ENCODE peak calls at places on chromosomes 5 and 9, in five cellular contexts. A is CD4-positive, alpha-beta T cell; X is left ventricle myocardium inferior; N is breast epithelium; S is IMR-90. U is an unnamed sample.

GRCh38 chr5:149913449-149914419 is 30.9 kb downstream of the PDE6A start:
- DNase-seq in X (no peak), N (no peak), A (no peak), S (no peak), U (no peak)

GRCh38 chr9:613771-614347 is 227.6 kb upstream of the DMRT1 start:
- DNase-seq in A (peak), S (peak), N (peak), X (peak), U (peak)

GRCh38 chr5:171984748-171985419 is 21.6 kb downstream of the FBXW11 start:
- DNase-seq in A (no peak), X (no peak), S (peak), N (no peak), U (no peak)

GRCh38 chr9:91741529-91741928 is 208.5 kb downstream of the ROR2 start:
- DNase-seq in A (no peak), X (no peak), S (peak), N (no peak), U (no peak)

GRCh38 chr9:134040176-134040565 is 14.9 kb downstream of the BRD3OS start:
- DNase-seq in X (no peak), N (no peak), S (no peak), A (no peak), U (no peak)

GRCh38 chr5:152237531-152237930 is 167.5 kb downstream of the NMUR2 start:
- DNase-seq in A (no peak), N (no peak), X (no peak), S (no peak), U (no peak)

GRCh38 chr9:83701769-83702168 is 6.0 kb downstream of the UBQLN1 start:
- DNase-seq in N (no peak), X (no peak), A (no peak), S (peak), U (no peak)

GRCh38 chr5:65831276-65831675 is 95.1 kb upstream of the ERBIN start:
- DNase-seq in S (no peak), N (no peak), A (no peak), X (no peak), U (no peak)

GRCh38 chr9:114035845-114036785 is 42.0 kb downstream of the AMBP start:
- DNase-seq in X (no peak), N (peak), S (no peak), A (no peak), U (no peak)

GRCh38 chr5:59034498-59035186 is 451.8 kb downstream of the RAB3C start:
- DNase-seq in S (peak), A (no peak), X (no peak), N (no peak), U (no peak)

GRCh38 chr9:99621040-99621439 is 200.6 kb upstream of the NR4A3 start:
- DNase-seq in X (no peak), S (no peak), A (no peak), N (no peak), U (no peak)

GRCh38 chr9:36831381-36832231 is 202.5 kb downstream of the PAX5 start:
- DNase-seq in N (no peak), S (no peak), A (no peak), X (no peak), U (no peak)

GRCh38 chr9:126062158-126062929 is 264.3 kb upstream of the MVB12B start:
- DNase-seq in S (no peak), N (no peak), X (no peak), A (no peak), U (no peak)

GRCh38 chr5:108786806-108787483 is 39.2 kb downstream of the FER start:
- DNase-seq in N (no peak), X (no peak), A (no peak), S (no peak), U (no peak)

GRCh38 chr5:91329273-91329672 is 53.8 kb downstream of the ARRDC3 start:
- DNase-seq in N (no peak), S (no peak), X (no peak), A (no peak), U (no peak)

GRCh38 chr5:134738963-134739661 is 764 bp downstream of the CAMLG start:
- DNase-seq in X (no peak), S (peak), A (peak), N (peak), U (no peak)

GRCh38 chr5:156094001-156094400 is 233.0 kb upstream of the SGCD start:
- DNase-seq in X (no peak), N (no peak), A (no peak), S (peak), U (peak)

GRCh38 chr9:124079176-124079925 is 67.8 kb downstream of the LHX2 start:
- DNase-seq in A (no peak), X (no peak), N (peak), S (peak), U (no peak)

GRCh38 chr5:3827624-3828023 is 232.0 kb downstream of the IRX1 start:
- DNase-seq in S (no peak), N (no peak), A (no peak), X (no peak), U (no peak)

GRCh38 chr9:18071651-18072060 is 402.3 kb upstream of the ADAMTSL1 start:
- DNase-seq in S (peak), N (no peak), X (no peak), A (no peak), U (no peak)

GRCh38 chr5:1799110-1799601 is 481 bp downstream of the MRPL36 start:
- DNase-seq in S (peak), X (no peak), N (no peak), A (peak), U (no peak)

GRCh38 chr9:134356496-134357470 is 30.5 kb downstream of the RXRA start:
- DNase-seq in S (no peak), A (no peak), X (no peak), N (peak), U (no peak)

GRCh38 chr9:121826711-121827110 is 175.3 kb downstream of the DAB2IP start:
- DNase-seq in A (no peak), N (no peak), X (no peak), S (no peak), U (no peak)

GRCh38 chr5:72472031-72472430 is 35.2 kb downstream of the ZNF366 start:
- DNase-seq in X (no peak), S (no peak), A (no peak), N (no peak), U (no peak)

GRCh38 chr5:124885490-124885889 is 139.1 kb upstream of the ZNF608 start:
- DNase-seq in N (no peak), X (no peak), S (no peak), A (no peak), U (no peak)

GRCh38 chr5:32254987-32255900 is 57.5 kb downstream of the MTMR12 start:
- DNase-seq in N (no peak), X (no peak), A (no peak), S (peak), U (no peak)

GRCh38 chr5:180598316-180598701 is 7.0 kb upstream of the SCGB3A1 start:
- DNase-seq in A (no peak), S (no peak), N (no peak), X (no peak), U (no peak)

GRCh38 chr9:134304712-134305111 is 21.5 kb upstream of the RXRA start:
- DNase-seq in X (no peak), S (no peak), N (no peak), A (no peak), U (no peak)

GRCh38 chr9:28007097-28007817 is 434.0 kb upstream of the C9orf72 start:
- DNase-seq in A (no peak), N (no peak), X (no peak), S (no peak), U (no peak)

GRCh38 chr9:85045271-85045670 is 375.7 kb downstream of the NTRK2 start:
- DNase-seq in S (no peak), A (no peak), X (no peak), N (no peak), U (no peak)

GRCh38 chr9:98146101-98146991 is 27.3 kb upstream of the TRIM14 start:
- DNase-seq in N (peak), S (peak), X (peak), A (no peak), U (no peak)

GRCh38 chr9:7298123-7298522 is 501.5 kb downstream of the DMAC1 start:
- DNase-seq in A (no peak), S (no peak), X (no peak), N (no peak), U (no peak)

DNA sequence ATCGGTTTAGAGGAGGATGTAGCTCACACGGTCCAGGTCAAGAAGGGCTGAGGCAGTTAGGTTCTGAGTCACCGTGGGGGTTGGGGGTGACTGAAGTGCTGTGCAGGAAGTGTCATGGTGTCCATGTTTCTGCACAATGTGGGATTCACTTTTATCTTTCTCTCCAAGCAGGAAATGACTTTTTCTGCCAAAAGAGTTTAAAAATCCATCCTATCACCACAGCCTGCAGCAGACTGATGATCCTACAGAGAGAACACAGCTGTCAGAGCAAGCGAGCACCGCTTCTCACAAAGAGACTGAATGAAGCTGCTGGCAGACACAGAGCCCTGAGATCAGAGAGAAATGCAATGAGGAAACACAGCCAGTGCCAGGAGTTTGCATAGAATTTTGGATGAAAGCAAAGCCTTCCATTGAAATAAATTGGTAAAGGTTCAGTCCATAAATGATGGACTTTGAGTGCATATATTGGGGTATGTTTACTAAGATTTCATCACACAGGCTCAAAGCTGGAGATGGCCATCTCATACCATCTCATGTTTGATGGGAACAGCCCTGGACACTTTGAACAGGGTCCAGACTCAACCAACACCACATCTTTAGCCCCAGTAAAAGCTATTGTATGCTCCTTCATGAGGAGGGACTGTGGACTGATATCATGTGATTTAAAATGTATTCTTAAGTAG is 213.9 kb upstream of the FBXL7 start:
- DNase-seq in X (peak), S (peak), N (no peak), A (no peak), U (no peak)
- H3K27ac ChIP-seq in X (peak), S (no peak), N (no peak), A (no peak), U (no peak)

GRCh38 chr5:67178085-67178484 is 18.5 kb downstream of the CD180 start:
- DNase-seq in N (no peak), A (no peak), X (no peak), S (peak), U (no peak)
- H3K27ac ChIP-seq in N (no peak), A (no peak), X (no peak), S (no peak), U (no peak)

GRCh38 chr5:93574041-93574938 is 6.7 kb downstream of the NR2F1-AS1 start:
- DNase-seq in X (no peak), A (no peak), S (no peak), N (no peak), U (no peak)

GRCh38 chr5:93576994-93577575 is 3.9 kb downstream of the NR2F1-AS1 start:
- DNase-seq in S (no peak), N (no peak), A (no peak), X (no peak), U (no peak)

GRCh38 chr5:93574939-93575241 is 6.1 kb downstream of the NR2F1-AS1 start:
- DNase-seq in S (no peak), N (no peak), X (no peak), A (no peak), U (no peak)

GRCh38 chr5:93576015-93576414 is 5.0 kb downstream of the NR2F1-AS1 start:
- DNase-seq in N (no peak), A (no peak), S (no peak), X (no peak), U (no peak)

DNA sequence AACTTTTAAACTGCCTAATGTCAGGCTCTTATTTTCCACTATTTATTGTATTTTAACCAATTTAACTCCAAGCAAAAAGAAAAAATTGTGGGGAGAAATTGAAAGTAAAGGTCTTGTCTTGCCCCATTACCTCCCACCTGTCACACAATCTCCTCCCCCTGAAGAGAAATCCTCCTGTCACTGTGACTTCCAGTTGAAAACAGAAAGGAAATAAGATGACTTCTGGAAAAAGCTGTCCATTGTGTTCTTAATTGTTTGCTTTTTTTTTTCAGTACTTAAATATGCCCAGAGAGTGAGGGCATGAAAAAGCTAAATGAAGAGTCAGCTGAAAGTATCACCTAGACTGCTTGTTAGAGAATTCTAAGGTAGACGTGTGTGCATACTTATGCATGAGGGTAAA is 5.6 kb downstream of the NR2F1-AS1 start:
- DNase-seq in N (no peak), A (no peak), X (no peak), S (no peak), U (no peak)
- H3K27ac ChIP-seq in N (no peak), A (no peak), X (no peak), S (no peak), U (no peak)

DNA sequence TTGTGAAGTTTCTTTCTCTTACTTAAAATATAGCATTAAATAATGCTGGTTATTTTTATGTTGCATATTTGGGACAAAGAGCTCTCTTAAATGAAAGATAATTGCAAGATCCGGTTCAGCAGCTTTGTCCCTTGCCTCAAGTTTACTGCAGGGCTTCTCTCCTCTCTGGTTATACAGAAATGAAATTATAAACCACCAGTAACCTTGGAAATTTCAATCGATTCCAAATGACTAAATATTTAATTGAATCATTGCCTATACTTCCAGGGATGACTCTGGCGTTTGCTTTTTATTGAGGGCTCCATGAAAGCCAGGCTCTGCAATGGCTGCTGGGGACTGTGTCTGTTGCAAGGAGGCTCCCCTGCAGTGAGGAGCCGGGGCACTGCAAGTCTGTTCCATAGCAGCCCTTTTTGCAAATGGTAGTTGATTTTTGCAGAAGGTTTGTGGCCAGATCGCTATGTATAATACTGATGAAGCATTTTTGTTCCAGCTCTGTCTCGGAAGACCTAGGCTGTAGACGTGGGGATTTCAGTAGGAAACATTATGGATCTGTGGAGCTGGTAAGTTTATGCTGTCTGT is at the start of gene GARNL3:
- DNase-seq in N (no peak), A (no peak), X (no peak), S (no peak), U (no peak)
- H3K27ac ChIP-seq in N (no peak), A (no peak), X (peak), S (no peak), U (peak)

DNA sequence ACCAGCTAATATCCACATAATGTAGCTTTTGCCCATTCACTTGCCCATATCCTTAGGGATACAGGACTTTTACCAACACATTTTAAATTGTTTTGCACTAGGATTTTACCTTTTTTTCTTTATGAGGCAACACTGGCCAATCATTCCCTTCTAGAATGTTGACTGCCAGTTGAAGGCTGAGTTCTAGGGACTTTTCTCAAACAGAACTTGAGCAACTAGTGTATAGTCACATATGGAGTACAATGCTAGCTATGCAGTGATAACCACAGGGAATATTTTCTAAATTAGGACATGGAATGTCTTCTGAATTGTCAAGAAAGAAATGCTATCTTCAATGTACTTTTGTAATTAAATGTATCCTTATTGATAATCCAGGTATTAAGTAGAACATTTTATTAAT is 133.6 kb downstream of the OXCT1 start:
- DNase-seq in X (no peak), S (peak), A (no peak), N (no peak), U (no peak)
- H3K27ac ChIP-seq in X (no peak), S (no peak), A (no peak), N (no peak), U (no peak)

DNA sequence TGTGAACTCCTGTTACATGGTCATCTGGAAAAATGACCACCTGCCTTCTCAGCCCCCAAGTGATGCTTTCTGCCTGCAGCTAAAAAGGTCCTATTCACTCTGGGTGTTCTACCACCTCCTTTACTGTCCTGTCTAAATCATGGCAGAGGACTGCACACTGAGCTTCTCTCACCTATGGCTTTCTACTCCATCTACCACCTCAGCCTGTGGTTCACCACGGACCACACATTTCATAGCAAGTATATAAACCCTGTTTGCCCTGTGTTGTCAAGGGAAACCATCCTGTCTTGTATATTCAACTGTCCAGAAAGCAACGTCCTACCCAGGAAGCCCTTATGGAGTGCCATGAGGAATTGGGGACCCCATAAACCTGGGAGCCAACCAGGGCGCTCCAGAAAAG is 167.4 kb upstream of the ITGA1 start:
- DNase-seq in S (no peak), A (no peak), N (no peak), X (no peak), U (no peak)
- H3K27ac ChIP-seq in S (no peak), A (no peak), N (no peak), X (no peak), U (no peak)

U was measured in caudate nucleus.